ENCODE peak calls at places on chromosomes 11 and 22, in eight cellular contexts. One of them, this sample, is unnamed.

GRCh38 chr11:12741671-12742216 is 67.5 kb downstream of the TEAD1 start:
- DNase-seq in ovary: no peak
- DNase-seq in H4: no peak
- DNase-seq in mucosa of gallbladder: no peak
- DNase-seq in C1 segment of cervical spinal cord: no peak
- DNase-seq in HT1080: no peak
- DNase-seq in stromal cell of bone marrow: no peak
- DNase-seq in Panc1: no peak
- DNase-seq in this sample: no peak

GRCh38 chr22:35805466-35805865 is 87.8 kb downstream of the APOL5 start:
- DNase-seq in mucosa of gallbladder: no peak
- DNase-seq in stromal cell of bone marrow: no peak
- DNase-seq in H4: no peak
- DNase-seq in HT1080: no peak
- DNase-seq in ovary: no peak
- DNase-seq in C1 segment of cervical spinal cord: no peak
- DNase-seq in Panc1: no peak
- DNase-seq in this sample: no peak

GRCh38 chr11:114280696-114281095 is 15.5 kb upstream of the NNMT start:
- DNase-seq in C1 segment of cervical spinal cord: no peak
- DNase-seq in Panc1: no peak
- DNase-seq in H4: peak; percentile 87
- DNase-seq in stromal cell of bone marrow: peak; percentile 77
- DNase-seq in ovary: peak; percentile 45
- DNase-seq in HT1080: peak; percentile 87
- DNase-seq in mucosa of gallbladder: no peak
- DNase-seq in this sample: peak; percentile 61

GRCh38 chr11:20162824-20163777 is 2.8 kb upstream of the DBX1 start:
- DNase-seq in ovary: no peak
- DNase-seq in H4: no peak
- DNase-seq in Panc1: no peak
- DNase-seq in HT1080: no peak
- DNase-seq in C1 segment of cervical spinal cord: no peak
- DNase-seq in stromal cell of bone marrow: no peak
- DNase-seq in mucosa of gallbladder: no peak
- DNase-seq in this sample: peak; percentile 35

GRCh38 chr11:16825968-16826367 is 87.5 kb downstream of the C11orf58 start:
- DNase-seq in H4: no peak
- DNase-seq in ovary: no peak
- DNase-seq in Panc1: no peak
- DNase-seq in stromal cell of bone marrow: no peak
- DNase-seq in HT1080: peak; percentile 10
- DNase-seq in C1 segment of cervical spinal cord: peak; percentile 42
- DNase-seq in mucosa of gallbladder: no peak
- DNase-seq in this sample: no peak

GRCh38 chr11:67248653-67249052 is 17.6 kb upstream of the GRK2 start:
- DNase-seq in H4: no peak
- DNase-seq in mucosa of gallbladder: no peak
- DNase-seq in HT1080: no peak
- DNase-seq in C1 segment of cervical spinal cord: no peak
- DNase-seq in ovary: no peak
- DNase-seq in stromal cell of bone marrow: no peak
- DNase-seq in Panc1: no peak
- DNase-seq in this sample: peak; percentile 9

GRCh38 chr11:111788051-111788450 is 21.9 kb upstream of the PPP2R1B start:
- DNase-seq in C1 segment of cervical spinal cord: peak; percentile 22
- DNase-seq in HT1080: no peak
- DNase-seq in ovary: no peak
- DNase-seq in H4: no peak
- DNase-seq in mucosa of gallbladder: no peak
- DNase-seq in Panc1: no peak
- DNase-seq in stromal cell of bone marrow: no peak
- DNase-seq in this sample: no peak

GRCh38 chr11:103051158-103051801 is 40.7 kb downstream of the DCUN1D5 start:
- DNase-seq in mucosa of gallbladder: no peak
- DNase-seq in H4: no peak
- DNase-seq in HT1080: no peak
- DNase-seq in C1 segment of cervical spinal cord: no peak
- DNase-seq in stromal cell of bone marrow: no peak
- DNase-seq in ovary: no peak
- DNase-seq in Panc1: no peak
- DNase-seq in this sample: no peak

GRCh38 chr11:73528420-73528819 is 69.5 kb downstream of the FAM168A start:
- DNase-seq in Panc1: no peak
- DNase-seq in C1 segment of cervical spinal cord: no peak
- DNase-seq in stromal cell of bone marrow: no peak
- DNase-seq in mucosa of gallbladder: no peak
- DNase-seq in ovary: no peak
- DNase-seq in H4: no peak
- DNase-seq in HT1080: no peak
- DNase-seq in this sample: no peak

GRCh38 chr22:31244044-31244942 is 32.2 kb downstream of the LIMK2 start:
- DNase-seq in H4: peak; percentile 26
- DNase-seq in C1 segment of cervical spinal cord: no peak
- DNase-seq in HT1080: peak; percentile 84
- DNase-seq in Panc1: no peak
- DNase-seq in stromal cell of bone marrow: no peak
- DNase-seq in mucosa of gallbladder: no peak
- DNase-seq in ovary: no peak
- DNase-seq in this sample: no peak

GRCh38 chr11:12502041-12502440 is 124.7 kb downstream of the PARVA start:
- DNase-seq in C1 segment of cervical spinal cord: no peak
- DNase-seq in HT1080: no peak
- DNase-seq in H4: no peak
- DNase-seq in Panc1: no peak
- DNase-seq in mucosa of gallbladder: no peak
- DNase-seq in ovary: no peak
- DNase-seq in stromal cell of bone marrow: no peak
- DNase-seq in this sample: no peak

GRCh38 chr11:19595840-19596751 is 116.5 kb upstream of the NAV2 start:
- DNase-seq in H4: peak; percentile 55
- DNase-seq in C1 segment of cervical spinal cord: no peak
- DNase-seq in ovary: no peak
- DNase-seq in HT1080: peak; percentile 70
- DNase-seq in Panc1: peak; percentile 10
- DNase-seq in stromal cell of bone marrow: peak; percentile 84
- DNase-seq in mucosa of gallbladder: no peak
- DNase-seq in this sample: no peak

GRCh38 chr22:32378703-32379272 is 21.1 kb downstream of the RFPL3 start:
- DNase-seq in ovary: no peak
- DNase-seq in HT1080: peak; percentile 61
- DNase-seq in H4: peak; percentile 48
- DNase-seq in C1 segment of cervical spinal cord: no peak
- DNase-seq in Panc1: no peak
- DNase-seq in stromal cell of bone marrow: no peak
- DNase-seq in mucosa of gallbladder: no peak
- DNase-seq in this sample: peak; percentile 26

GRCh38 chr11:72788250-72788649 is 5.6 kb downstream of the STARD10 start:
- DNase-seq in Panc1: no peak
- DNase-seq in C1 segment of cervical spinal cord: no peak
- DNase-seq in mucosa of gallbladder: no peak
- DNase-seq in H4: no peak
- DNase-seq in ovary: no peak
- DNase-seq in HT1080: no peak
- DNase-seq in stromal cell of bone marrow: no peak
- DNase-seq in this sample: no peak

GRCh38 chr11:43575931-43576833 is 104.4 kb upstream of the HSD17B12 start:
- DNase-seq in mucosa of gallbladder: no peak
- DNase-seq in C1 segment of cervical spinal cord: peak; percentile 86
- DNase-seq in Panc1: no peak
- DNase-seq in H4: no peak
- DNase-seq in stromal cell of bone marrow: no peak
- DNase-seq in ovary: no peak
- DNase-seq in HT1080: no peak
- DNase-seq in this sample: no peak

GRCh38 chr22:35510951-35511350 is 29.7 kb upstream of the RASD2 start:
- DNase-seq in C1 segment of cervical spinal cord: no peak
- DNase-seq in H4: no peak
- DNase-seq in HT1080: no peak
- DNase-seq in mucosa of gallbladder: no peak
- DNase-seq in ovary: no peak
- DNase-seq in stromal cell of bone marrow: no peak
- DNase-seq in Panc1: no peak
- DNase-seq in this sample: no peak

GRCh38 chr11:58786693-58787092 is 55.0 kb upstream of the GLYAT start:
- DNase-seq in C1 segment of cervical spinal cord: no peak
- DNase-seq in Panc1: no peak
- DNase-seq in mucosa of gallbladder: no peak
- DNase-seq in stromal cell of bone marrow: no peak
- DNase-seq in H4: no peak
- DNase-seq in ovary: no peak
- DNase-seq in HT1080: no peak
- DNase-seq in this sample: no peak

GRCh38 chr11:13963949-13964770 is 1.6 kb downstream of the SPON1 start:
- DNase-seq in stromal cell of bone marrow: no peak
- DNase-seq in Panc1: no peak
- DNase-seq in C1 segment of cervical spinal cord: peak; percentile 47
- DNase-seq in ovary: peak; percentile 28
- DNase-seq in HT1080: no peak
- DNase-seq in H4: no peak
- DNase-seq in mucosa of gallbladder: peak; percentile 42
- DNase-seq in this sample: peak; percentile 11

GRCh38 chr11:78926633-78927347 is 352.1 kb upstream of the NARS2 start:
- DNase-seq in ovary: no peak
- DNase-seq in HT1080: peak; percentile 14
- DNase-seq in mucosa of gallbladder: no peak
- DNase-seq in Panc1: no peak
- DNase-seq in H4: no peak
- DNase-seq in C1 segment of cervical spinal cord: no peak
- DNase-seq in stromal cell of bone marrow: peak; percentile 9
- DNase-seq in this sample: no peak

GRCh38 chr11:92461478-92461877 is 236.9 kb downstream of the FAT3 start:
- DNase-seq in stromal cell of bone marrow: no peak
- DNase-seq in C1 segment of cervical spinal cord: no peak
- DNase-seq in mucosa of gallbladder: no peak
- DNase-seq in HT1080: no peak
- DNase-seq in ovary: no peak
- DNase-seq in Panc1: no peak
- DNase-seq in H4: no peak
- DNase-seq in this sample: no peak

GRCh38 chr22:19011075-19011474 is 75.0 kb upstream of the PRODH start:
- DNase-seq in HT1080: no peak
- DNase-seq in Panc1: no peak
- DNase-seq in ovary: no peak
- DNase-seq in mucosa of gallbladder: no peak
- DNase-seq in C1 segment of cervical spinal cord: no peak
- DNase-seq in H4: no peak
- DNase-seq in stromal cell of bone marrow: no peak
- DNase-seq in this sample: no peak

GRCh38 chr11:725624-726202 is 19.7 kb downstream of the EPS8L2 start:
- DNase-seq in HT1080: no peak
- DNase-seq in Panc1: no peak
- DNase-seq in stromal cell of bone marrow: no peak
- DNase-seq in H4: no peak
- DNase-seq in ovary: no peak
- DNase-seq in C1 segment of cervical spinal cord: no peak
- DNase-seq in mucosa of gallbladder: no peak
- DNase-seq in this sample: peak; percentile 30

GRCh38 chr11:47905358-47906059 is 57.4 kb upstream of the NUP160 start:
- DNase-seq in ovary: no peak
- DNase-seq in mucosa of gallbladder: no peak
- DNase-seq in Panc1: no peak
- DNase-seq in stromal cell of bone marrow: no peak
- DNase-seq in HT1080: peak; percentile 95
- DNase-seq in C1 segment of cervical spinal cord: no peak
- DNase-seq in H4: peak; percentile 95
- DNase-seq in this sample: no peak

This sample was measured in progenitor cell of endocrine pancreas.